ENCODE peak calls at places on chromosomes 11 and 22, in seven cellular contexts. P, F, M, V, G, W and X are unnamed samples.

GRCh38 chr11:98136357-98136756 is 884.4 kb upstream of the CNTN5 start:
- DNase-seq in P (no peak), F (no peak), M (peak; percentile 11), V (no peak), G (no peak), W (no peak), X (no peak)

GRCh38 chr11:69670158-69670845 is 4.9 kb downstream of the LTO1 start:
- DNase-seq in P (peak; percentile 73), F (peak; percentile 85), M (peak; percentile 86), V (peak; percentile 72), G (peak; percentile 85), W (peak; percentile 89), X (peak; percentile 56)

GRCh38 chr11:119942583-119943338 is 195.2 kb downstream of the TRIM29 start:
- DNase-seq in P (no peak), F (no peak), M (no peak), V (peak; percentile 16), G (no peak), W (no peak), X (no peak)

GRCh38 chr11:122202951-122203456 is 87.0 kb upstream of the BLID start:
- DNase-seq in P (peak; percentile 36), F (peak; percentile 66), M (peak; percentile 53), V (peak; percentile 67), G (peak; percentile 61), W (peak; percentile 51), X (peak; percentile 11)

GRCh38 chr11:47186937-47187681 is 875 bp upstream of the PACSIN3 start:
- DNase-seq in P (peak; percentile 61), F (peak; percentile 59), M (peak; percentile 80), V (no peak), G (peak; percentile 81), W (peak; percentile 77), X (no peak)

GRCh38 chr11:37110383-37110782 is 512.3 kb upstream of the RAG2 start:
- DNase-seq in P (no peak), F (no peak), M (no peak), V (no peak), G (no peak), W (no peak), X (no peak)

GRCh38 chr11:27592111-27592780 is 85.7 kb upstream of the LIN7C start:
- DNase-seq in P (no peak), F (no peak), M (no peak), V (no peak), G (no peak), W (no peak), X (no peak)

GRCh38 chr11:122440783-122441701 is 214.5 kb upstream of the UBASH3B start:
- DNase-seq in P (no peak), F (no peak), M (peak; percentile 52), V (no peak), G (peak; percentile 28), W (no peak), X (no peak)

GRCh38 chr11:60098508-60098907 is 10.0 kb downstream of the MS4A2 start:
- DNase-seq in P (no peak), F (no peak), M (no peak), V (no peak), G (no peak), W (no peak), X (no peak)

DNA sequence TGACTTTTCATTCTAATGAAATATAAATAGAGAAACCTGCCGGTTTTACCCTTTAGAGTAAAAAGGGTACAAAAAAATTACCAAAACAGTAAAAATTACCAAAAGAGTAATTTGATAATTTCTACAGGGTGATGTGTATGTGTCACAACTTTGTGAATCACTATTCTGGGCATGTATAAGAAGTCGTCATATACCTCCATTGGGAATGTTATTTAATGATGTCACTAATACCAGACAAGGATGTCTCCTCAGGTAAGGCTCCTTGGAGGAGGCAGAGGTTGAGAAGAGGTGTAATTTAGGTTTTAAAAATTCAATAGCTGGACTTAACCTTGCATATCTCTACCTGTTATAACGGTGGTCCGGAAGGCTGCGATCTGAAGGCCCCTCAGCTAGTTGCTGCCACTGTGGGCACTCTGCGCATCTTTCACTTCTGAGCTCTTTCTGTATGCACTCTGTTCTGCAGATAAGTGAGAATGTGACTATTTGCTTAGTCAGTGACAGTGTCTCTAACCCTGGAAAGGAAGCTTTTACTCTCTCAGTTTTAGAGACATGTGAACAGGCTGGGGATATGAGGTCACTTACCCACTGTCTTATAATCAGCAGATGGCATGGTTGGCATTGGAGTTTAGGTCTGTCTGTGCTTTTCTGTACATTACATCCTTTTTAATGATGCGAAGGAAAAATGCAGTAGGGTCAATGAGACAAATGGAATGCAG is 987 bp upstream of the NCR3LG1 start:
- DNase-seq in P (no peak), F (no peak), M (peak; percentile 34), V (no peak), G (no peak), W (no peak), X (no peak)
- TF ChIP-seq CTCF in P (no peak), F (no peak), M (no peak), V (no peak), G (no peak), W (no peak), X (no peak)

GRCh38 chr22:50717709-50718351 is 20.2 kb upstream of the ACR start:
- DNase-seq in P (no peak), F (no peak), M (no peak), V (no peak), G (no peak), W (no peak), X (no peak)
- TF ChIP-seq CTCF in P (no peak), F (no peak), M (no peak), V (no peak), G (no peak), W (no peak), X (no peak)

GRCh38 chr11:41431784-41432183 is 27.7 kb downstream of the LRRC4C start:
- DNase-seq in P (peak; percentile 31), F (no peak), M (peak; percentile 7), V (no peak), G (no peak), W (no peak), X (no peak)
- TF ChIP-seq CTCF in P (peak; percentile 43), F (no peak), M (peak; percentile 28), V (peak; percentile 54), G (peak; percentile 17), W (no peak), X (peak; percentile 69)

DNA sequence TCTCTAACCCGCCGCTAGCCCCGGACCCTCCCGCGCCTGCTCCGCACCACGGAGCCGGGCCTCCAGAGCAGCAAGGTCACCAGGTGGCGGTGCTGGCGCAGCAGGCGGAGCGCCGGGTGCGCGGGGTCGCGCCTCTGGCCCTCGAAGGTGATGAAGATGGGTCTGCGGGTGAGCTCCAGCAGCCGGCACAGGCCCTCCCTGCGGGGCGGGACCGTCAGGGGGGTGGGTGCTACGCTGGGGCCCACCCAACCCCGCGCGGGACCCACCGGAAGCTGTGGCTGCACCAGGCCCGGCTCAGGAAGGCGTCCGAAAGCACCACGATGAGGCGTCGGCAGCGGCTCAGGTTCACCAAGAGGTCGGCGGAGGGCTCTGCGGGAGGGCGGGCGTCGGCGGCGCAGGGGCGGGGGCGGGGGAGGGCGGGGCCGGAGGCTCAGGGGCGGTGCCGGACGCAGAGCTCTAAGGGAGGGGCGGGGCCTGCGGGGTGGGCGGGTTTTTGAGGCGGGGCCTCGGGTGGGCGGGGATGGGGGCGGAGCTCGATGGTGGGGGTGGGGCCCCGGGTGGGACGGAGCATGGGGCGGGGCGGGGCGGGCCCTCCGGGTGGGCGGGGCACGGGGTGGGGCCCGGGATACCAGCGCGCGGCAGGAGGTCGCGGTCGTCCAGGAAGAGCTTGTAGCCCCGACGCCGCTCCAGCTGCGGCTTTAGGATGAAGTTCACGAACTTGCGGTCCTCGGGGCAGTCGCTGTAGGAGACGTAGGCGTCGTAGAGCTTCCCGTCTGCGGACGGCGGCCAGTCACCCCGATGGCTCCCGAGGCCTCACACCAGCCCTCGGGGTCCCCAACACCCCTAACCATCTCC is 7.8 kb downstream of the SIGIRR start:
- DNase-seq in P (peak; percentile 97), F (peak; percentile 78), M (peak; percentile 91), V (peak; percentile 41), G (peak; percentile 74), W (peak; percentile 95), X (peak; percentile 93)
- TF ChIP-seq CTCF in P (peak; percentile 25), F (no peak), M (no peak), V (peak; percentile 31), G (no peak), W (no peak), X (peak; percentile 31)